ENCODE peak calls at places on chromosomes 3 and 15, in nine cellular contexts. One of them, this sample, is unnamed.

GRCh38 chr15:100869151-100869999 is 10.3 kb upstream of the ALDH1A3 start:
- DNase-seq in cardiac muscle cell: no peak
- DNase-seq in glutamatergic neuron: peak
- DNase-seq in heart left ventricle: no peak
- DNase-seq in transverse colon: no peak
- DNase-seq in HFF-Myc: no peak
- DNase-seq in CD4-positive, alpha-beta T cell: no peak
- DNase-seq in GM13977: no peak
- DNase-seq in tibial nerve: no peak
- DNase-seq in this sample: no peak

GRCh38 chr15:51575775-51576174 is 46.8 kb downstream of the DMXL2 start:
- DNase-seq in tibial nerve: no peak
- DNase-seq in cardiac muscle cell: no peak
- DNase-seq in glutamatergic neuron: no peak
- DNase-seq in HFF-Myc: no peak
- DNase-seq in transverse colon: no peak
- DNase-seq in GM13977: no peak
- DNase-seq in heart left ventricle: no peak
- DNase-seq in CD4-positive, alpha-beta T cell: no peak
- DNase-seq in this sample: no peak

GRCh38 chr3:196274585-196274984 is 12.9 kb downstream of the PCYT1A start:
- DNase-seq in glutamatergic neuron: no peak
- DNase-seq in CD4-positive, alpha-beta T cell: peak
- DNase-seq in transverse colon: no peak
- DNase-seq in cardiac muscle cell: no peak
- DNase-seq in heart left ventricle: no peak
- DNase-seq in HFF-Myc: no peak
- DNase-seq in GM13977: peak
- DNase-seq in tibial nerve: no peak
- DNase-seq in this sample: no peak

GRCh38 chr3:55147856-55148720 is 220.2 kb upstream of the LRTM1 start:
- DNase-seq in tibial nerve: no peak
- DNase-seq in heart left ventricle: no peak
- DNase-seq in CD4-positive, alpha-beta T cell: no peak
- DNase-seq in HFF-Myc: no peak
- DNase-seq in GM13977: no peak
- DNase-seq in transverse colon: no peak
- DNase-seq in glutamatergic neuron: no peak
- DNase-seq in cardiac muscle cell: peak
- DNase-seq in this sample: no peak

GRCh38 chr15:81480645-81481053 is 106.6 kb upstream of the TMC3 start:
- DNase-seq in HFF-Myc: peak
- DNase-seq in heart left ventricle: no peak
- DNase-seq in glutamatergic neuron: no peak
- DNase-seq in tibial nerve: no peak
- DNase-seq in CD4-positive, alpha-beta T cell: no peak
- DNase-seq in GM13977: peak
- DNase-seq in cardiac muscle cell: peak
- DNase-seq in transverse colon: no peak
- DNase-seq in this sample: no peak

GRCh38 chr15:61084502-61084901 is 144.6 kb downstream of the RORA start:
- DNase-seq in tibial nerve: no peak
- DNase-seq in GM13977: no peak
- DNase-seq in transverse colon: no peak
- DNase-seq in heart left ventricle: no peak
- DNase-seq in glutamatergic neuron: no peak
- DNase-seq in HFF-Myc: no peak
- DNase-seq in cardiac muscle cell: no peak
- DNase-seq in CD4-positive, alpha-beta T cell: no peak
- DNase-seq in this sample: no peak

GRCh38 chr15:68387288-68388143 is 44.4 kb downstream of the ITGA11 start:
- DNase-seq in HFF-Myc: no peak
- DNase-seq in tibial nerve: no peak
- DNase-seq in GM13977: no peak
- DNase-seq in CD4-positive, alpha-beta T cell: no peak
- DNase-seq in glutamatergic neuron: no peak
- DNase-seq in heart left ventricle: no peak
- DNase-seq in transverse colon: no peak
- DNase-seq in cardiac muscle cell: no peak
- DNase-seq in this sample: peak

GRCh38 chr15:66878761-66879160 is 176.7 kb downstream of the SMAD6 start:
- DNase-seq in GM13977: no peak
- DNase-seq in tibial nerve: no peak
- DNase-seq in HFF-Myc: no peak
- DNase-seq in cardiac muscle cell: peak
- DNase-seq in transverse colon: no peak
- DNase-seq in heart left ventricle: peak
- DNase-seq in glutamatergic neuron: no peak
- DNase-seq in CD4-positive, alpha-beta T cell: no peak
- DNase-seq in this sample: no peak

GRCh38 chr15:62914461-62915079 is 128.0 kb upstream of the TPM1 start:
- DNase-seq in GM13977: no peak
- DNase-seq in cardiac muscle cell: no peak
- DNase-seq in HFF-Myc: no peak
- DNase-seq in glutamatergic neuron: no peak
- DNase-seq in tibial nerve: no peak
- DNase-seq in CD4-positive, alpha-beta T cell: no peak
- DNase-seq in heart left ventricle: no peak
- DNase-seq in transverse colon: no peak
- DNase-seq in this sample: no peak

GRCh38 chr3:9704343-9705322 is 1.0 kb downstream of the CPNE9 start:
- DNase-seq in tibial nerve: no peak
- DNase-seq in heart left ventricle: no peak
- DNase-seq in cardiac muscle cell: peak
- DNase-seq in CD4-positive, alpha-beta T cell: no peak
- DNase-seq in HFF-Myc: no peak
- DNase-seq in transverse colon: peak
- DNase-seq in glutamatergic neuron: peak
- DNase-seq in GM13977: peak
- DNase-seq in this sample: peak

GRCh38 chr3:98733055-98733777 is 29.9 kb upstream of the ST3GAL6 start:
- DNase-seq in cardiac muscle cell: peak
- DNase-seq in transverse colon: peak
- DNase-seq in tibial nerve: no peak
- DNase-seq in CD4-positive, alpha-beta T cell: no peak
- DNase-seq in GM13977: peak
- DNase-seq in glutamatergic neuron: peak
- DNase-seq in heart left ventricle: peak
- DNase-seq in HFF-Myc: no peak
- DNase-seq in this sample: peak

GRCh38 chr3:112651516-112651915 is 10.6 kb upstream of the CCDC80 start:
- DNase-seq in tibial nerve: no peak
- DNase-seq in heart left ventricle: no peak
- DNase-seq in cardiac muscle cell: no peak
- DNase-seq in transverse colon: no peak
- DNase-seq in GM13977: no peak
- DNase-seq in HFF-Myc: no peak
- DNase-seq in CD4-positive, alpha-beta T cell: no peak
- DNase-seq in glutamatergic neuron: no peak
- DNase-seq in this sample: no peak

GRCh38 chr3:136621628-136622027 is 130.6 kb downstream of the STAG1 start:
- DNase-seq in CD4-positive, alpha-beta T cell: no peak
- DNase-seq in heart left ventricle: no peak
- DNase-seq in tibial nerve: no peak
- DNase-seq in GM13977: no peak
- DNase-seq in transverse colon: no peak
- DNase-seq in HFF-Myc: no peak
- DNase-seq in glutamatergic neuron: no peak
- DNase-seq in cardiac muscle cell: no peak
- DNase-seq in this sample: no peak

GRCh38 chr3:179037361-179037760 is 34.2 kb downstream of the ZMAT3 start:
- DNase-seq in CD4-positive, alpha-beta T cell: peak
- DNase-seq in heart left ventricle: peak
- DNase-seq in GM13977: no peak
- DNase-seq in HFF-Myc: peak
- DNase-seq in glutamatergic neuron: no peak
- DNase-seq in transverse colon: peak
- DNase-seq in tibial nerve: peak
- DNase-seq in cardiac muscle cell: no peak
- DNase-seq in this sample: no peak

GRCh38 chr3:16836505-16837237 is 48.1 kb upstream of the PLCL2 start:
- DNase-seq in transverse colon: no peak
- DNase-seq in GM13977: no peak
- DNase-seq in cardiac muscle cell: no peak
- DNase-seq in HFF-Myc: no peak
- DNase-seq in CD4-positive, alpha-beta T cell: no peak
- DNase-seq in tibial nerve: no peak
- DNase-seq in heart left ventricle: no peak
- DNase-seq in glutamatergic neuron: no peak
- DNase-seq in this sample: no peak

GRCh38 chr3:179179979-179180758 is 32.0 kb downstream of the PIK3CA start:
- DNase-seq in CD4-positive, alpha-beta T cell: no peak
- DNase-seq in HFF-Myc: no peak
- DNase-seq in cardiac muscle cell: no peak
- DNase-seq in GM13977: peak
- DNase-seq in transverse colon: no peak
- DNase-seq in glutamatergic neuron: no peak
- DNase-seq in tibial nerve: no peak
- DNase-seq in heart left ventricle: no peak
- DNase-seq in this sample: no peak

GRCh38 chr3:130850846-130851245 is 43.0 kb upstream of the ATP2C1 start:
- DNase-seq in tibial nerve: no peak
- DNase-seq in transverse colon: no peak
- DNase-seq in glutamatergic neuron: no peak
- DNase-seq in HFF-Myc: no peak
- DNase-seq in heart left ventricle: no peak
- DNase-seq in CD4-positive, alpha-beta T cell: no peak
- DNase-seq in GM13977: no peak
- DNase-seq in cardiac muscle cell: no peak
- DNase-seq in this sample: no peak

GRCh38 chr3:29978036-29978435 is 628.4 kb upstream of the TGFBR2 start:
- DNase-seq in glutamatergic neuron: no peak
- DNase-seq in heart left ventricle: no peak
- DNase-seq in CD4-positive, alpha-beta T cell: no peak
- DNase-seq in GM13977: no peak
- DNase-seq in cardiac muscle cell: no peak
- DNase-seq in tibial nerve: no peak
- DNase-seq in transverse colon: no peak
- DNase-seq in HFF-Myc: no peak
- DNase-seq in this sample: no peak

GRCh38 chr3:14457999-14458398 is 55.6 kb downstream of the SLC6A6 start:
- DNase-seq in cardiac muscle cell: no peak
- DNase-seq in CD4-positive, alpha-beta T cell: no peak
- DNase-seq in tibial nerve: no peak
- DNase-seq in transverse colon: no peak
- DNase-seq in HFF-Myc: no peak
- DNase-seq in glutamatergic neuron: no peak
- DNase-seq in GM13977: no peak
- DNase-seq in heart left ventricle: no peak
- DNase-seq in this sample: no peak
- TF ChIP-seq CTCF in cardiac muscle cell: no peak
- TF ChIP-seq CTCF in CD4-positive, alpha-beta T cell: no peak
- TF ChIP-seq CTCF in tibial nerve: no peak
- TF ChIP-seq CTCF in transverse colon: no peak
- TF ChIP-seq CTCF in HFF-Myc: no peak
- TF ChIP-seq CTCF in glutamatergic neuron: no peak
- TF ChIP-seq CTCF in GM13977: no peak
- TF ChIP-seq CTCF in heart left ventricle: no peak
- TF ChIP-seq CTCF in this sample: no peak

GRCh38 chr3:31687020-31687802 is 154.5 kb downstream of the STT3B start:
- DNase-seq in heart left ventricle: no peak
- DNase-seq in CD4-positive, alpha-beta T cell: no peak
- DNase-seq in HFF-Myc: no peak
- DNase-seq in GM13977: no peak
- DNase-seq in tibial nerve: no peak
- DNase-seq in cardiac muscle cell: no peak
- DNase-seq in glutamatergic neuron: no peak
- DNase-seq in transverse colon: no peak
- DNase-seq in this sample: no peak
- TF ChIP-seq CTCF in heart left ventricle: no peak
- TF ChIP-seq CTCF in CD4-positive, alpha-beta T cell: no peak
- TF ChIP-seq CTCF in HFF-Myc: no peak
- TF ChIP-seq CTCF in GM13977: peak
- TF ChIP-seq CTCF in tibial nerve: no peak
- TF ChIP-seq CTCF in cardiac muscle cell: no peak
- TF ChIP-seq CTCF in glutamatergic neuron: peak
- TF ChIP-seq CTCF in transverse colon: no peak
- TF ChIP-seq CTCF in this sample: no peak

GRCh38 chr15:58053236-58054153 is 12.0 kb downstream of the ALDH1A2 start:
- DNase-seq in heart left ventricle: no peak
- DNase-seq in glutamatergic neuron: no peak
- DNase-seq in HFF-Myc: no peak
- DNase-seq in tibial nerve: no peak
- DNase-seq in cardiac muscle cell: no peak
- DNase-seq in transverse colon: no peak
- DNase-seq in CD4-positive, alpha-beta T cell: no peak
- DNase-seq in GM13977: no peak
- DNase-seq in this sample: no peak

GRCh38 chr15:58058729-58059128 is 6.8 kb downstream of the ALDH1A2 start:
- DNase-seq in GM13977: no peak
- DNase-seq in transverse colon: no peak
- DNase-seq in tibial nerve: no peak
- DNase-seq in HFF-Myc: no peak
- DNase-seq in glutamatergic neuron: no peak
- DNase-seq in cardiac muscle cell: no peak
- DNase-seq in CD4-positive, alpha-beta T cell: no peak
- DNase-seq in heart left ventricle: no peak
- DNase-seq in this sample: no peak

GRCh38 chr15:58058068-58058467 is 7.4 kb downstream of the ALDH1A2 start:
- DNase-seq in HFF-Myc: no peak
- DNase-seq in transverse colon: no peak
- DNase-seq in tibial nerve: no peak
- DNase-seq in cardiac muscle cell: no peak
- DNase-seq in GM13977: no peak
- DNase-seq in heart left ventricle: no peak
- DNase-seq in CD4-positive, alpha-beta T cell: no peak
- DNase-seq in glutamatergic neuron: no peak
- DNase-seq in this sample: no peak

GRCh38 chr15:58057559-58057958 is 8.0 kb downstream of the ALDH1A2 start:
- DNase-seq in GM13977: no peak
- DNase-seq in transverse colon: no peak
- DNase-seq in HFF-Myc: no peak
- DNase-seq in tibial nerve: no peak
- DNase-seq in cardiac muscle cell: no peak
- DNase-seq in heart left ventricle: no peak
- DNase-seq in glutamatergic neuron: no peak
- DNase-seq in CD4-positive, alpha-beta T cell: no peak
- DNase-seq in this sample: no peak

GRCh38 chr15:58056015-58056414 is 9.5 kb downstream of the ALDH1A2 start:
- DNase-seq in CD4-positive, alpha-beta T cell: no peak
- DNase-seq in heart left ventricle: no peak
- DNase-seq in glutamatergic neuron: no peak
- DNase-seq in HFF-Myc: no peak
- DNase-seq in transverse colon: no peak
- DNase-seq in cardiac muscle cell: no peak
- DNase-seq in tibial nerve: no peak
- DNase-seq in GM13977: no peak
- DNase-seq in this sample: no peak
- TF ChIP-seq CTCF in CD4-positive, alpha-beta T cell: no peak
- TF ChIP-seq CTCF in heart left ventricle: no peak
- TF ChIP-seq CTCF in glutamatergic neuron: peak
- TF ChIP-seq CTCF in HFF-Myc: peak
- TF ChIP-seq CTCF in transverse colon: peak
- TF ChIP-seq CTCF in cardiac muscle cell: peak
- TF ChIP-seq CTCF in tibial nerve: no peak
- TF ChIP-seq CTCF in GM13977: no peak
- TF ChIP-seq CTCF in this sample: no peak

DNA sequence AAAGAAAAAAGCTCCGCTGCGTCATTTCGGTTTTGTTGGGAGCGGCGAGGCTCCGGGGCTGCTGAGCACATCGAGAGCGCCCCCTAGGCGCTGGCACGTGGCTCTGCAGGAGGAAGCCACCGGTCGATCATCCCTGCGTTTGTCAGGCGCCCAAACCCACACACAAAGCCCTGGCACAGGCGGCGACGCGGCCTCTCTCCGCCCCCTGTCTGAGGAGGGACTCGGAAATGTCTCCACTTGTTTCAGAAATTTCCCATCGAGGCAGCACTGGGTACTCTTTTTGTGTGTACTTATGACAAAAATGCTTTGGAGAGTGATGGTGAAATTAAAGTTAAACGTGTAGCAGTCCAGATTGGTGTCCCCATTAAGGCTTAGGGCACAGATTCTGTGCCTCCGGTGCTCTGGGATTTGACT is 407.3 kb upstream of the ONECUT1 start:
- DNase-seq in cardiac muscle cell: peak
- DNase-seq in CD4-positive, alpha-beta T cell: peak
- DNase-seq in transverse colon: peak
- DNase-seq in glutamatergic neuron: peak
- DNase-seq in GM13977: peak
- DNase-seq in heart left ventricle: peak
- DNase-seq in HFF-Myc: no peak
- DNase-seq in tibial nerve: no peak
- DNase-seq in this sample: peak
- TF ChIP-seq CTCF in cardiac muscle cell: peak
- TF ChIP-seq CTCF in CD4-positive, alpha-beta T cell: no peak
- TF ChIP-seq CTCF in transverse colon: peak
- TF ChIP-seq CTCF in glutamatergic neuron: peak
- TF ChIP-seq CTCF in GM13977: peak
- TF ChIP-seq CTCF in heart left ventricle: peak
- TF ChIP-seq CTCF in HFF-Myc: peak
- TF ChIP-seq CTCF in tibial nerve: peak
- TF ChIP-seq CTCF in this sample: peak